ENCODE peak calls at places on chromosomes 16 and 17, in ten cellular contexts. X, P, C, A, D, K, U, E, T and Z are unnamed samples.

GRCh38 chr17:82840431-82840831 is 609 bp upstream of the ZNF750 start:
- DNase-seq in U (no peak), P (no peak), K (no peak), A (peak; percentile 60), C (no peak), D (no peak), E (no peak), T (no peak), X (peak; percentile 44), Z (no peak)

GRCh38 chr17:19487009-19487600 is 46.5 kb upstream of the SLC47A1 start:
- DNase-seq in K (no peak), E (no peak), T (no peak), D (no peak), P (no peak), C (no peak), X (peak; percentile 37), U (no peak), A (peak; percentile 73), Z (no peak)

GRCh38 chr17:208429-208828 is 27.0 kb upstream of the DOC2B start:
- DNase-seq in U (no peak), C (no peak), K (no peak), A (peak; percentile 54), X (peak; percentile 53), T (no peak), D (no peak), P (no peak), E (no peak), Z (peak; percentile 72)

GRCh38 chr16:49424961-49425360 is 51.4 kb downstream of the C16orf78 start:
- DNase-seq in X (peak; percentile 27), K (no peak), C (no peak), D (no peak), E (no peak), P (no peak), U (no peak), T (no peak), A (peak; percentile 25), Z (no peak)

GRCh38 chr16:4270595-4270994 is 2.2 kb downstream of the TFAP4 start:
- DNase-seq in C (no peak), U (no peak), D (no peak), E (no peak), X (no peak), A (no peak), T (no peak), K (no peak), P (no peak), Z (no peak)

GRCh38 chr16:424033-424622 is 1.3 kb upstream of the RAB11FIP3 start:
- DNase-seq in D (no peak), P (no peak), U (no peak), C (peak; percentile 91), K (no peak), A (peak; percentile 96), X (no peak), T (peak; percentile 89), E (no peak), Z (no peak)

GRCh38 chr16:23391381-23392222 is 61.4 kb downstream of the COG7 start:
- DNase-seq in E (no peak), U (no peak), A (peak; percentile 53), T (no peak), C (no peak), K (no peak), X (peak; percentile 41), D (no peak), P (no peak), Z (no peak)

GRCh38 chr17:75077490-75078096 is 10.2 kb upstream of the SLC16A5 start:
- DNase-seq in D (no peak), K (no peak), A (peak; percentile 89), X (peak; percentile 95), E (peak; percentile 67), U (peak; percentile 47), T (peak; percentile 85), C (peak; percentile 39), P (peak; percentile 44), Z (peak; percentile 93)

GRCh38 chr17:63370696-63371095 is 75.4 kb downstream of the CYB561 start:
- DNase-seq in P (no peak), E (no peak), K (no peak), X (no peak), A (no peak), D (no peak), U (no peak), T (no peak), C (no peak), Z (no peak)

GRCh38 chr17:82305727-82306300 is 11.6 kb downstream of the CD7 start:
- DNase-seq in D (no peak), X (peak; percentile 76), T (no peak), U (no peak), C (no peak), E (no peak), A (no peak), K (peak; percentile 62), P (no peak), Z (peak; percentile 71)

GRCh38 chr16:19137201-19137601 is 23.4 kb downstream of the ITPRIPL2 start:
- DNase-seq in P (no peak), X (no peak), E (no peak), U (no peak), A (no peak), T (no peak), C (peak; percentile 75), D (no peak), K (no peak), Z (no peak)

GRCh38 chr17:61459434-61459809 is 7.2 kb downstream of the TBX4 start:
- DNase-seq in D (no peak), T (no peak), P (no peak), K (no peak), X (no peak), A (no peak), U (no peak), C (no peak), E (no peak), Z (no peak)

DNA sequence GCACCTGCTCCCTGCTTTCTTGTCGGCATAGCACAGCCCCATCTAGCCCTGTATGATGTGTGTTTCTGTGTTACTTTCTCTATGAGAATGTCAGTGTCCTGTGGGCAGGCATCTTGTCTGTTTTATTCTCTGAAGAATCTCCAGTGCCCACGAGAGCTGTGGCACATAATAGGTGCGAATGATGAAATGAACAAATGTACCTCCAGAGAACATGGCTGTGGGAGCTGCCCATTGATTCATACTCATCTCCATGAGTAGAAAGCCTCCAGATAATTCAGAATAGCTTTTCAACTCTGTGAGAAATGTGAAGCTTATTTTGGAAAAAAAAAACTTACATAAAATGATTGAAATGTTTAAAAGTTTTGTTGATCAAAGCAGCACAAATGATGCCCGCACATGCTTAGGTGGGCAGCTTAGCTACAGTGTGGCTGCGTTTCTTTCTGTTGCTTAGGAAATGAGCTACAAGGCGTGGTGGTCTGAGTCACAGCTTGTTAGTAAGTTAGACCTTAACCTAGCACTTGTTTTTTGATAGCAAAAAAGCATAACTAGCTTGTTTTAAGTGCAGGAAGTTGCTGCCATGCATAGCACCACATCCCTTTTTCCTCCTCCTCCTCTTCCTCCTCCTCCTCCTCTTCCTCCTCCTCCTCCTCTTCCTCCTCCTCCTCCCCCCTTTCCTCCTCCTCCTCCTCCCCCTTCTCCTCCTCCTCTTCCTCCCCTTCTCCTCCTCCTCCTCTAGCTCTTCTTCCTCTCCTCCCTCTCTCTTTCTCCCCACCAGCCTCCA is 221.4 kb downstream of the IRF8 start:
- DNase-seq in X (no peak), U (no peak), D (no peak), K (no peak), E (no peak), A (peak; percentile 11), C (no peak), P (no peak), T (no peak), Z (no peak)
- H3K27me3 ChIP-seq in X (peaks cover 19% of the 10 kb centered on the region), U (no peaks in the 10 kb centered on the region), D (peaks cover 56% of the 10 kb centered on the region), K (peaks cover 40% of the 10 kb centered on the region), E (no peaks in the 10 kb centered on the region), A (no peaks in the 10 kb centered on the region), C (no peaks in the 10 kb centered on the region), P (peaks cover 23% of the 10 kb centered on the region), T (peaks cover 50% of the 10 kb centered on the region), Z (no peaks in the 10 kb centered on the region)

GRCh38 chr17:54678158-54678557 is 222.5 kb upstream of the TOM1L1 start:
- DNase-seq in T (no peak), A (no peak), E (no peak), D (no peak), P (no peak), X (no peak), C (no peak), U (no peak), K (no peak), Z (no peak)
- H3K27me3 ChIP-seq in T (no peaks in the 10 kb centered on the region), A (no peaks in the 10 kb centered on the region), E (no peaks in the 10 kb centered on the region), D (no peaks in the 10 kb centered on the region), P (no peaks in the 10 kb centered on the region), X (no peaks in the 10 kb centered on the region), C (no peaks in the 10 kb centered on the region), U (no peaks in the 10 kb centered on the region), K (no peaks in the 10 kb centered on the region), Z (no peaks in the 10 kb centered on the region)

GRCh38 chr17:45852535-45853297 is 8.0 kb downstream of the SPPL2C start:
- DNase-seq in D (peak; percentile 60), C (peak; percentile 50), T (no peak), K (peak; percentile 63), P (peak; percentile 45), X (peak; percentile 70), E (no peak), A (peak; percentile 19), U (peak; percentile 38), Z (peak; percentile 47)

GRCh38 chr17:45857977-45858708 is 13.5 kb downstream of the SPPL2C start:
- DNase-seq in K (peak; percentile 33), P (no peak), E (no peak), X (no peak), C (no peak), U (no peak), T (no peak), A (no peak), D (no peak), Z (no peak)

GRCh38 chr17:45851873-45852272 is 7.2 kb downstream of the SPPL2C start:
- DNase-seq in E (no peak), C (no peak), A (no peak), T (no peak), D (no peak), K (no peak), U (no peak), P (no peak), X (peak; percentile 53), Z (no peak)

GRCh38 chr17:45854209-45854608 is 9.5 kb downstream of the SPPL2C start:
- DNase-seq in A (no peak), D (no peak), U (no peak), P (no peak), C (no peak), X (no peak), E (no peak), T (no peak), K (no peak), Z (no peak)

GRCh38 chr17:45855691-45856315 is 11.1 kb downstream of the SPPL2C start:
- DNase-seq in E (no peak), A (no peak), D (no peak), X (no peak), C (no peak), T (no peak), U (no peak), P (no peak), K (no peak), Z (no peak)
- H3K27me3 ChIP-seq in E (no peaks in the 10 kb centered on the region), A (peaks cover 24% of the 10 kb centered on the region), D (no peaks in the 10 kb centered on the region), X (peaks cover 45% of the 10 kb centered on the region), C (no peaks in the 10 kb centered on the region), T (peaks cover 12% of the 10 kb centered on the region), U (no peaks in the 10 kb centered on the region), P (peaks cover 7% of the 10 kb centered on the region), K (peaks cover 16% of the 10 kb centered on the region), Z (no peaks in the 10 kb centered on the region)

DNA sequence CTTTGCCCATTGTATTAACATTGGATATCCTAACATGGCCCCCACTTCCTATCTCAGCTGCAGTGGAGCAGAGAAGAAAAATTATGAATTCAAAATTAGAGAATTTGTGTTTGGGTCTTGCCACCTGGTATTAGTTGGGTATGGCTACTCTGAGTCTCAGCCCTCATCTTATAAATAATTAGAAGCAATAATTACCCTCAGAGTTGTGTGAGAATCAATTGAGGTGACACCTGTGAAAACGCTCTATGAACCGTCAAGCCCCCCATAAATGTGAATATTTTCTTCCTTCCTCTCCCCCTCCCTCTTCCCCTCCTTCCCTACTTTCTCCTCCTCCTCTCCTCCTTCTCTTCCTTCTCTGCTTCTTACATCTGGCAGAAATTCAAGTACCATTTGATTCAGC is 8.9 kb upstream of the TOB1 start:
- DNase-seq in K (no peak), X (no peak), A (no peak), C (no peak), P (no peak), E (no peak), D (no peak), U (no peak), T (no peak), Z (no peak)
- H3K27me3 ChIP-seq in K (no peaks in the 10 kb centered on the region), X (no peaks in the 10 kb centered on the region), A (no peaks in the 10 kb centered on the region), C (no peaks in the 10 kb centered on the region), P (no peaks in the 10 kb centered on the region), E (no peaks in the 10 kb centered on the region), D (no peaks in the 10 kb centered on the region), U (no peaks in the 10 kb centered on the region), T (no peaks in the 10 kb centered on the region), Z (no peaks in the 10 kb centered on the region)